ENCODE peak calls at places on chromosomes 16 and 17, in five cellular contexts. R is hepatic stellate cell, U is endodermal cell, Q is GM23248, B is stromal cell of bone marrow. A is an unnamed sample.

GRCh38 chr16:425740-426114 is 278 bp downstream of the RAB11FIP3 start:
- DNase-seq in R (peak; percentile 26), U (no peak), Q (peak; percentile 59), B (no peak), A (no peak)

GRCh38 chr17:50580636-50581035 is 20.1 kb downstream of the CACNA1G start:
- DNase-seq in R (no peak), U (no peak), Q (no peak), B (no peak), A (no peak)

GRCh38 chr16:56726926-56727325 is 3.0 kb upstream of the NUP93 start:
- DNase-seq in R (no peak), U (no peak), Q (no peak), B (no peak), A (no peak)

GRCh38 chr16:47018223-47018891 is 44.9 kb upstream of the DNAJA2 start:
- DNase-seq in R (no peak), U (peak; percentile 74), Q (peak; percentile 45), B (no peak), A (peak; percentile 21)

GRCh38 chr16:66050991-66051390 is 315.5 kb upstream of the CDH5 start:
- DNase-seq in R (no peak), U (no peak), Q (no peak), B (no peak), A (no peak)

GRCh38 chr17:42183741-42184711 is 1.2 kb downstream of the HCRT start:
- DNase-seq in R (peak; percentile 94), U (peak; percentile 97), Q (peak; percentile 86), B (peak; percentile 44), A (peak; percentile 65)

GRCh38 chr17:81483085-81483861 is 29.3 kb downstream of the ACTG1 start:
- DNase-seq in R (no peak), U (peak; percentile 80), Q (no peak), B (no peak), A (no peak)

GRCh38 chr17:77729587-77729986 is 228.9 kb upstream of the TNRC6C start:
- DNase-seq in R (no peak), U (peak; percentile 16), Q (no peak), B (no peak), A (no peak)

GRCh38 chr16:80507538-80507937 is 33.3 kb upstream of the DYNLRB2 start:
- DNase-seq in R (no peak), U (no peak), Q (no peak), B (no peak), A (peak; percentile 30)

GRCh38 chr17:52027620-52028019 is 130.9 kb downstream of the CA10 start:
- DNase-seq in R (no peak), U (no peak), Q (peak; percentile 61), B (peak; percentile 50), A (peak; percentile 58)

GRCh38 chr16:61007694-61008093 is 1028.5 kb downstream of the CDH8 start:
- DNase-seq in R (no peak), U (no peak), Q (no peak), B (no peak), A (no peak)

GRCh38 chr16:69410285-69410990 is 14.0 kb upstream of the CYB5B start:
- DNase-seq in R (peak; percentile 53), U (no peak), Q (peak; percentile 83), B (peak; percentile 76), A (peak; percentile 93)

GRCh38 chr16:67470314-67470713 is 10.6 kb downstream of the ATP6V0D1 start:
- DNase-seq in R (no peak), U (no peak), Q (no peak), B (no peak), A (no peak)

GRCh38 chr16:1470543-1471251 is 4.1 kb downstream of the CLCN7 start:
- DNase-seq in R (peak; percentile 48), U (no peak), Q (peak; percentile 64), B (no peak), A (peak; percentile 80)

A was measured in fibroblast of mammary gland.